ENCODE peak calls at places on chromosome 21, in five cellular contexts. Q, B, V, T and W are unnamed samples.

GRCh38 chr21:44708866-44709425 is 2.4 kb downstream of the TSPEAR start:
- DNase-seq in Q (no peak), B (no peak), V (no peak), T (no peak), W (no peak)

GRCh38 chr21:31873275-31873695 is 465 bp downstream of the HUNK start:
- DNase-seq in Q (no peak), B (no peak), V (no peak), T (no peak), W (no peak)

GRCh38 chr21:38351961-38352521 is 95.2 kb downstream of the KCNJ15 start:
- DNase-seq in Q (peak), B (no peak), V (no peak), T (peak), W (peak)

GRCh38 chr21:16590186-16590585 is 860.4 kb downstream of the USP25 start:
- DNase-seq in Q (no peak), B (no peak), V (no peak), T (no peak), W (no peak)

GRCh38 chr21:42733874-42734273 is 80.5 kb downstream of the PDE9A start:
- DNase-seq in Q (no peak), B (no peak), V (no peak), T (no peak), W (no peak)

GRCh38 chr21:38048241-38048640 is 132.0 kb upstream of the KCNJ6 start:
- DNase-seq in Q (no peak), B (no peak), V (no peak), T (no peak), W (no peak)

GRCh38 chr21:46146856-46147255 is 8.5 kb downstream of the FTCD start:
- DNase-seq in Q (no peak), B (no peak), V (no peak), T (no peak), W (no peak)

GRCh38 chr21:8988696-8989095 is 1532.7 kb upstream of the TPTE start:
- DNase-seq in Q (no peak), B (no peak), V (no peak), T (no peak), W (peak)

GRCh38 chr21:42734323-42734971 is 81.0 kb downstream of the PDE9A start:
- DNase-seq in Q (no peak), B (no peak), V (peak), T (no peak), W (no peak)

GRCh38 chr21:27329255-27329851 is 362.5 kb upstream of the ADAMTS5 start:
- DNase-seq in Q (peak), B (no peak), V (no peak), T (peak), W (peak)

GRCh38 chr21:31554511-31555022 is 104.9 kb upstream of the SOD1 start:
- DNase-seq in Q (peak), B (no peak), V (peak), T (no peak), W (no peak)

GRCh38 chr21:17777321-17777720 is 41.8 kb downstream of the C21orf91 start:
- DNase-seq in Q (no peak), B (no peak), V (no peak), T (no peak), W (no peak)

GRCh38 chr21:37072239-37072987 is 458 bp downstream of the PIGP start:
- DNase-seq in Q (peak), B (peak), V (peak), T (peak), W (no peak)

GRCh38 chr21:38476385-38476784 is 21.9 kb downstream of the ERG start:
- DNase-seq in Q (no peak), B (no peak), V (no peak), T (no peak), W (peak)

GRCh38 chr21:45865106-45865835 is 116.3 kb upstream of the COL6A1 start:
- DNase-seq in Q (peak), B (no peak), V (no peak), T (peak), W (peak)

GRCh38 chr21:33229099-33229775 is 501 bp upstream of the IFNAR2 start:
- DNase-seq in Q (no peak), B (no peak), V (no peak), T (no peak), W (no peak)

GRCh38 chr21:42673633-42674328 is 20.4 kb downstream of the PDE9A start:
- DNase-seq in Q (no peak), B (no peak), V (no peak), T (no peak), W (no peak)

GRCh38 chr21:38325216-38325615 is 68.4 kb downstream of the KCNJ15 start:
- DNase-seq in Q (no peak), B (no peak), V (no peak), T (no peak), W (no peak)

GRCh38 chr21:31921079-31921478 is 48.3 kb downstream of the HUNK start:
- DNase-seq in Q (no peak), B (no peak), V (no peak), T (no peak), W (no peak)

GRCh38 chr21:25501996-25502665 is 105.2 kb downstream of the MRPL39 start:
- DNase-seq in Q (no peak), B (no peak), V (no peak), T (no peak), W (no peak)

GRCh38 chr21:41612674-41613250 is 104.8 kb upstream of the TMPRSS2 start:
- DNase-seq in Q (peak), B (peak), V (no peak), T (peak), W (peak)

GRCh38 chr21:19440792-19441494 is 1037.4 kb upstream of the TMPRSS15 start:
- DNase-seq in Q (no peak), B (no peak), V (no peak), T (no peak), W (no peak)

GRCh38 chr21:37522641-37523295 is 156.2 kb downstream of the DYRK1A start:
- DNase-seq in Q (no peak), B (no peak), V (no peak), T (no peak), W (no peak)

GRCh38 chr21:41602511-41602910 is 94.6 kb upstream of the TMPRSS2 start:
- DNase-seq in Q (no peak), B (no peak), V (no peak), T (no peak), W (no peak)

GRCh38 chr21:45791562-45792418 is 148.3 kb downstream of the PCBP3 start:
- DNase-seq in Q (no peak), B (no peak), V (no peak), T (no peak), W (no peak)

GRCh38 chr21:45964649-45965048 is 16.9 kb upstream of the COL6A1 start:
- DNase-seq in Q (no peak), B (no peak), V (no peak), T (no peak), W (no peak)

GRCh38 chr21:45322960-45323461 is 35.3 kb upstream of the POFUT2 start:
- DNase-seq in Q (no peak), B (no peak), V (no peak), T (no peak), W (peak)

GRCh38 chr21:44366586-44367211 is 13.3 kb downstream of the TRPM2 start:
- DNase-seq in Q (no peak), B (no peak), V (no peak), T (no peak), W (no peak)

GRCh38 chr21:15788847-15789548 is 59.2 kb downstream of the USP25 start:
- DNase-seq in Q (peak), B (no peak), V (no peak), T (peak), W (peak)

GRCh38 chr21:43913928-43914327 is 48.9 kb downstream of the AGPAT3 start:
- DNase-seq in Q (peak), B (no peak), V (no peak), T (peak), W (peak)

GRCh38 chr21:17491716-17492414 is 21.0 kb upstream of the CXADR start:
- DNase-seq in Q (peak), B (no peak), V (no peak), T (peak), W (peak)